ENCODE peak calls at places on chromosomes 16 and 17, in five cellular contexts. One of them, this sample, is unnamed.
A peak's percentile ranks its signal among the peaks of the same experiment; 100 is the strongest.

GRCh38 chr17:66304304-66305174 is 2.1 kb downstream of the PRKCA start:
- DNase-seq in NCI-H1092: peak; percentile 27
- DNase-seq in T-helper 1 cell: no peak
- DNase-seq in skeletal muscle cell: no peak
- DNase-seq in activated gamma-delta T cell: no peak
- DNase-seq in this sample: peak; percentile 46

GRCh38 chr17:8151641-8152111 is 528 bp downstream of the PER1 start:
- DNase-seq in activated gamma-delta T cell: no peak
- DNase-seq in NCI-H1092: no peak
- DNase-seq in skeletal muscle cell: peak; percentile 64
- DNase-seq in T-helper 1 cell: no peak
- DNase-seq in this sample: peak; percentile 22

GRCh38 chr16:19810817-19811731 is 73.6 kb downstream of the GPRC5B start:
- DNase-seq in T-helper 1 cell: no peak
- DNase-seq in NCI-H1092: no peak
- DNase-seq in skeletal muscle cell: no peak
- DNase-seq in activated gamma-delta T cell: no peak
- DNase-seq in this sample: peak; percentile 45

GRCh38 chr17:40485851-40486512 is 15.4 kb downstream of the TNS4 start:
- DNase-seq in activated gamma-delta T cell: no peak
- DNase-seq in T-helper 1 cell: no peak
- DNase-seq in skeletal muscle cell: peak; percentile 99
- DNase-seq in NCI-H1092: no peak
- DNase-seq in this sample: peak; percentile 57

GRCh38 chr17:64437944-64438525 is 10.9 kb upstream of the MILR1 start:
- DNase-seq in T-helper 1 cell: no peak
- DNase-seq in skeletal muscle cell: no peak
- DNase-seq in NCI-H1092: no peak
- DNase-seq in activated gamma-delta T cell: no peak
- DNase-seq in this sample: no peak

GRCh38 chr17:73613947-73614655 is 30.1 kb downstream of the SDK2 start:
- DNase-seq in skeletal muscle cell: no peak
- DNase-seq in NCI-H1092: no peak
- DNase-seq in activated gamma-delta T cell: no peak
- DNase-seq in T-helper 1 cell: no peak
- DNase-seq in this sample: peak; percentile 91

GRCh38 chr17:5825717-5826330 is 241.5 kb upstream of the NLRP1 start:
- DNase-seq in NCI-H1092: no peak
- DNase-seq in skeletal muscle cell: peak; percentile 45
- DNase-seq in activated gamma-delta T cell: no peak
- DNase-seq in T-helper 1 cell: no peak
- DNase-seq in this sample: peak; percentile 25

GRCh38 chr16:2757344-2757743 is 4.9 kb downstream of the SRRM2 start:
- DNase-seq in skeletal muscle cell: no peak
- DNase-seq in activated gamma-delta T cell: no peak
- DNase-seq in T-helper 1 cell: no peak
- DNase-seq in NCI-H1092: no peak
- DNase-seq in this sample: no peak

GRCh38 chr16:85687651-85688471 is 893 bp downstream of the GINS2 start:
- DNase-seq in T-helper 1 cell: no peak
- DNase-seq in activated gamma-delta T cell: no peak
- DNase-seq in skeletal muscle cell: no peak
- DNase-seq in NCI-H1092: no peak
- DNase-seq in this sample: no peak

GRCh38 chr16:370443-370842 is at the start of gene MRPL28:
- DNase-seq in T-helper 1 cell: peak; percentile 85
- DNase-seq in NCI-H1092: peak; percentile 94
- DNase-seq in skeletal muscle cell: peak; percentile 82
- DNase-seq in activated gamma-delta T cell: peak; percentile 65
- DNase-seq in this sample: peak; percentile 93

GRCh38 chr17:65678534-65678933 is 117.1 kb upstream of the AXIN2 start:
- DNase-seq in T-helper 1 cell: no peak
- DNase-seq in skeletal muscle cell: no peak
- DNase-seq in NCI-H1092: peak; percentile 22
- DNase-seq in activated gamma-delta T cell: no peak
- DNase-seq in this sample: peak; percentile 62

This sample was measured in SJCRH30.